ENCODE peak calls at places on chromosomes 1 and 21, in six cellular contexts. Q is H1, M is H9, C is neuronal stem cell, H is IMR-90, A is mesendoderm. R is an unnamed sample.

GRCh38 chr1:60068393-60069045 is 5.1 kb downstream of the C1orf87 start:
- DNase-seq in Q (no peak), M (no peak), C (no peak), H (no peak), A (no peak), R (no peak)

GRCh38 chr1:67336783-67337182 is 29.1 kb downstream of the IL12RB2 start:
- DNase-seq in Q (no peak), M (no peak), C (no peak), H (no peak), A (no peak), R (no peak)

GRCh38 chr1:235708390-235708962 is 58.9 kb upstream of the GNG4 start:
- DNase-seq in Q (no peak), M (no peak), C (no peak), H (peak), A (no peak), R (no peak)

GRCh38 chr21:14673649-14674048 is 127.5 kb upstream of the SAMSN1 start:
- DNase-seq in Q (no peak), M (no peak), C (no peak), H (no peak), A (peak), R (no peak)

GRCh38 chr1:5632226-5632625 is 360.0 kb downstream of the NPHP4 start:
- DNase-seq in Q (no peak), M (no peak), C (no peak), H (no peak), A (no peak), R (no peak)

GRCh38 chr1:9400425-9401079 is 107.9 kb downstream of the SPSB1 start:
- DNase-seq in Q (no peak), M (no peak), C (no peak), H (peak), A (no peak), R (peak)

GRCh38 chr1:215407575-215407974 is 159.5 kb upstream of the KCTD3 start:
- DNase-seq in Q (no peak), M (no peak), C (no peak), H (peak), A (no peak), R (peak)

GRCh38 chr1:7382971-7383370 is 388.1 kb upstream of the VAMP3 start:
- DNase-seq in Q (no peak), M (no peak), C (no peak), H (no peak), A (no peak), R (no peak)

GRCh38 chr1:198681831-198682756 is 43.3 kb downstream of the PTPRC start:
- DNase-seq in Q (no peak), M (no peak), C (peak), H (peak), A (peak), R (peak)

GRCh38 chr1:230568008-230568407 is 74.3 kb upstream of the COG2 start:
- DNase-seq in Q (no peak), M (peak), C (no peak), H (peak), A (peak), R (peak)

GRCh38 chr1:25137106-25137505 is 95.2 kb downstream of the SYF2 start:
- DNase-seq in Q (no peak), M (no peak), C (no peak), H (no peak), A (no peak), R (no peak)

GRCh38 chr21:44442266-44443125 is 12.8 kb upstream of the LRRC3 start:
- DNase-seq in Q (no peak), M (no peak), C (no peak), H (no peak), A (no peak), R (no peak)

GRCh38 chr1:55064861-55065263 is 25.5 kb downstream of the PCSK9 start:
- DNase-seq in Q (no peak), M (peak), C (no peak), H (peak), A (no peak), R (peak)

GRCh38 chr1:6899141-6899540 is 113.9 kb downstream of the CAMTA1 start:
- DNase-seq in Q (no peak), M (no peak), C (no peak), H (peak), A (no peak), R (peak)

GRCh38 chr1:11355594-11356467 is 82.8 kb downstream of the UBIAD1 start:
- DNase-seq in Q (peak), M (peak), C (no peak), H (no peak), A (peak), R (no peak)

GRCh38 chr1:228004887-228005462 is 1.8 kb upstream of the WNT3A start:
- DNase-seq in Q (no peak), M (peak), C (no peak), H (no peak), A (peak), R (no peak)

GRCh38 chr1:6180578-6181311 is 624 bp upstream of the CHD5 start:
- DNase-seq in Q (no peak), M (peak), C (no peak), H (no peak), A (peak), R (no peak)

GRCh38 chr21:41615613-41616012 is 107.7 kb upstream of the TMPRSS2 start:
- DNase-seq in Q (no peak), M (no peak), C (no peak), H (peak), A (no peak), R (no peak)

GRCh38 chr1:171219751-171220385 is 28.4 kb upstream of the FMO1 start:
- DNase-seq in Q (peak), M (peak), C (peak), H (peak), A (peak), R (peak)

GRCh38 chr1:221449194-221449593 is 292.7 kb downstream of the DUSP10 start:
- DNase-seq in Q (no peak), M (no peak), C (no peak), H (no peak), A (no peak), R (no peak)

GRCh38 chr1:39539252-39539790 is 37.3 kb downstream of the PABPC4 start:
- DNase-seq in Q (peak), M (peak), C (peak), H (peak), A (peak), R (peak)

GRCh38 chr21:45906859-45907258 is 74.7 kb upstream of the COL6A1 start:
- DNase-seq in Q (no peak), M (no peak), C (no peak), H (no peak), A (no peak), R (no peak)
- H2BK15ac ChIP-seq in Q (no peak), M (no peak), C (no peak), H (no peak), A (no peak), R (no peak)

GRCh38 chr1:201655910-201656669 is 117.2 kb downstream of the NAV1 start:
- DNase-seq in Q (no peak), M (no peak), C (no peak), H (no peak), A (no peak), R (no peak)

GRCh38 chr1:201652180-201652579 is 113.3 kb downstream of the NAV1 start:
- DNase-seq in Q (no peak), M (no peak), C (no peak), H (no peak), A (no peak), R (no peak)

GRCh38 chr1:201653238-201653637 is 114.3 kb downstream of the NAV1 start:
- DNase-seq in Q (no peak), M (no peak), C (no peak), H (no peak), A (peak), R (no peak)

GRCh38 chr1:201655243-201655642 is 116.3 kb downstream of the NAV1 start:
- DNase-seq in Q (no peak), M (peak), C (no peak), H (peak), A (peak), R (peak)

GRCh38 chr1:201653883-201654282 is 115.0 kb downstream of the NAV1 start:
- DNase-seq in Q (no peak), M (no peak), C (no peak), H (no peak), A (no peak), R (no peak)
- H2BK15ac ChIP-seq in Q (no peak), M (no peak), C (no peak), H (no peak), A (no peak), R (no peak)

GRCh38 chr1:222557148-222557547 is 9.2 kb upstream of the HHIPL2 start:
- DNase-seq in Q (no peak), M (no peak), C (no peak), H (peak), A (no peak), R (no peak)
- H2BK15ac ChIP-seq in Q (no peak), M (no peak), C (no peak), H (no peak), A (no peak), R (no peak)

DNA sequence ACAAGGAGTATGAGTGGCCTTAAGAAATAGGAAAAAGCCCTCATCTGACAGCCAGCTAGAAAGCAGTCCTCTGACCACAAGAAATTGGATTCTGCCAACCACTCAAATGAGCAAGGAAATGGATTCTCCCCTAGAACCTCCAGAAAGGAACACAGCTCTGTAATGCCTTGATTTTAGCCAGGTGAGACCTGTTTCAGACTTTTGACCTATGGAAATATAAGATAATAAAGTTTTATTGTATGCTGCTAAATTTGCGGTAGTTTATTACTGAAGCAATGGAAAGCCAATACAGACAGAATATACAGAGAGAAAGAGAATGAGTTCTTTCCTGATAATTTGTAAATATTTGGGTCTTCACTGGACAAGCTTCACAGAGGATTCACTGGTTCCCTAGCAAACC is 28.8 kb upstream of the SELE start:
- DNase-seq in Q (no peak), M (no peak), C (no peak), H (no peak), A (no peak), R (no peak)
- H2BK15ac ChIP-seq in Q (no peak), M (no peak), C (no peak), H (no peak), A (no peak), R (no peak)

DNA sequence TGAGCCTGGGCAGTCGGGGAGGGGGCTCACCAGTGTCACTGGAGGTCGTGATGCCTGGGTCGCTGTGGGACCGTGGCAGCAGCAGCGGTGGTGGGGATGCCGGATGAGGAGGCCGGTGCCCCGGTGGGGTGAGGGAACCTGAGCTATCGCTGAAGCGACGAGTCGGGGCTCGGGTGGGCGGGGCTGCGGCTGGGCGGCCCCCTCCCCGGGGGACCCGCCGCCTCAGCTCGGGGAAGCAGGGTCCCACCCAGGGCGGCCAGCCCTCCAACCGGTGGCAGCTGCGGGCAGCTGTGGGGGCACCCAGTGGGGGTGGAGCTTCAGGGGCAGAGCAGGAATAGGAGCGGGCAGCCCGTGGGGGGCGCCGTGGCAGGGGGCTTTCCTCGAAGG is 5.0 kb downstream of the ENTREP3 start:
- DNase-seq in Q (no peak), M (no peak), C (no peak), H (no peak), A (no peak), R (no peak)
- H2BK15ac ChIP-seq in Q (peak), M (no peak), C (peak), H (no peak), A (no peak), R (peak)

GRCh38 chr1:86396503-86396900 is 379 bp upstream of the ODF2L start:
- DNase-seq in Q (no peak), M (no peak), C (no peak), H (no peak), A (no peak), R (no peak)
- H2BK15ac ChIP-seq in Q (no peak), M (no peak), C (no peak), H (no peak), A (no peak), R (no peak)

GRCh38 chr1:94578856-94579255 is 37.3 kb upstream of the F3 start:
- DNase-seq in Q (no peak), M (no peak), C (no peak), H (peak), A (no peak), R (no peak)
- H2BK15ac ChIP-seq in Q (no peak), M (no peak), C (no peak), H (peak), A (peak), R (no peak)

DNA sequence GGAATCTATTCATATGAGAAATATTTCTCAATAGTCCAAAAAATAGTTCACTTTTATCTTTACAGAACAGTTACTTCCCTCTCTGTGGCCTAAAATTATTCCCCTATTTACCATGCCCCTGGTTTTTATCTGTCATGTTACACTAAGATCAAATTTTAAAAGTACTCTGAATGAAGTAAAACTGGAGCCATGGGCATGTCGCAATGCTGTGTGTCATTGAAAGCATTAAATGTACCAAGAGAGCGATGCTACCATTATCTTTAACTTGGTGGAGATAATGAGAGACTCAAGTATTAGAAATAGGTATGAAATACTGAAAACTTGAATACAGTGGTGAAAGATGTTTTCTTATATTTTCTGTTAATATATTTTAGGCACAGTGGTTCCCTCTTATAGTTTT is 146.1 kb downstream of the KCNT2 start:
- DNase-seq in Q (no peak), M (no peak), C (no peak), H (peak), A (no peak), R (peak)
- H2BK15ac ChIP-seq in Q (no peak), M (no peak), C (no peak), H (no peak), A (no peak), R (no peak)

GRCh38 chr1:3921786-3922185 is 21.7 kb upstream of the C1orf174 start:
- DNase-seq in Q (no peak), M (no peak), C (no peak), H (no peak), A (no peak), R (no peak)
- H2BK15ac ChIP-seq in Q (no peak), M (no peak), C (no peak), H (no peak), A (no peak), R (no peak)

DNA sequence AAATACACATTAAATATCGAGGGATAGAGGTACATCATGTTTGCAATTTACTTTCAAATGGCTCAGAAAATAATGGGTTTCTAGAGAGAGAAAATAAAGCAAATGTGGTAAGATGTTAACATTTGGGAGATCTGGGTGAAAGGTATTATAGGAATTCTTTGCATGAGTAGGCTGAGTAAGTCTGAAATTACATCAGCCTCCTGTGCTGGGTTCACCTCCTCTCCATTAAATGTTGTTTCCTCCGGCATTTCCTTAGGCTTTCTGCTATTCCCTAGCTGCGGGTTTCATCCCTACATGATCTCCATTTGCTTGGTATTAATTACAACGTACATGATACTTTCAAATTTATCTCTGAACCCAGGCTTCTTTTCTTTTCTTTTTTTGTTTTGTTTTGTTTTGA is 31.6 kb downstream of the ZMYND12 start:
- DNase-seq in Q (no peak), M (no peak), C (no peak), H (peak), A (no peak), R (no peak)
- H2BK15ac ChIP-seq in Q (no peak), M (no peak), C (no peak), H (no peak), A (no peak), R (no peak)